ENCODE peak calls at places on chromosomes 4 and X, in four cellular contexts. One of them, this sample, is unnamed. For H3K4me1 and H3K9me3, the result is how much of the 10 kb centered on the place peaks cover.

GRCh38 chr4:185710487-185710995 is 101.5 kb downstream of the SORBS2 start:
- DNase-seq in gastrocnemius medialis: no peak
- DNase-seq in esophagus squamous epithelium: no peak
- DNase-seq in endodermal cell: no peak
- DNase-seq in this sample: no peak

GRCh38 chr4:148823419-148823769 is 381.2 kb upstream of the NR3C2 start:
- DNase-seq in gastrocnemius medialis: no peak
- DNase-seq in esophagus squamous epithelium: no peak
- DNase-seq in endodermal cell: no peak
- DNase-seq in this sample: no peak

GRCh38 chrX:21181232-21181853 is 192.9 kb upstream of the CNKSR2 start:
- DNase-seq in gastrocnemius medialis: no peak
- DNase-seq in esophagus squamous epithelium: no peak
- DNase-seq in endodermal cell: no peak
- DNase-seq in this sample: no peak

GRCh38 chrX:136752796-136753195 is 27.9 kb downstream of the ARHGEF6 start:
- DNase-seq in gastrocnemius medialis: no peak
- DNase-seq in esophagus squamous epithelium: no peak
- DNase-seq in endodermal cell: no peak
- DNase-seq in this sample: no peak

GRCh38 chr4:175444512-175444911 is 367.6 kb downstream of the GPM6A start:
- DNase-seq in gastrocnemius medialis: no peak
- DNase-seq in esophagus squamous epithelium: no peak
- DNase-seq in endodermal cell: no peak
- DNase-seq in this sample: no peak

GRCh38 chrX:40169193-40170086 is 71.7 kb upstream of the BCOR start:
- DNase-seq in gastrocnemius medialis: no peak
- DNase-seq in esophagus squamous epithelium: peak
- DNase-seq in endodermal cell: peak
- DNase-seq in this sample: no peak

GRCh38 chrX:11113731-11114130 is 2.6 kb downstream of the HCCS start:
- DNase-seq in gastrocnemius medialis: no peak
- DNase-seq in esophagus squamous epithelium: no peak
- DNase-seq in endodermal cell: no peak
- DNase-seq in this sample: no peak

GRCh38 chr4:48484494-48485168 is 1.5 kb downstream of the SLC10A4 start:
- DNase-seq in gastrocnemius medialis: no peak
- DNase-seq in esophagus squamous epithelium: no peak
- DNase-seq in endodermal cell: no peak
- DNase-seq in this sample: no peak

GRCh38 chrX:63784902-63785692 is at the start of gene ARHGEF9:
- DNase-seq in gastrocnemius medialis: no peak
- DNase-seq in esophagus squamous epithelium: no peak
- DNase-seq in endodermal cell: peak
- DNase-seq in this sample: no peak

GRCh38 chr4:55136634-55137033 is 11.2 kb upstream of the KDR start:
- DNase-seq in gastrocnemius medialis: no peak
- DNase-seq in esophagus squamous epithelium: no peak
- DNase-seq in endodermal cell: no peak
- DNase-seq in this sample: no peak

GRCh38 chrX:5051831-5052491 is 1176.7 kb downstream of the NLGN4X start:
- DNase-seq in gastrocnemius medialis: peak
- DNase-seq in esophagus squamous epithelium: no peak
- DNase-seq in endodermal cell: peak
- DNase-seq in this sample: peak

GRCh38 chr4:37767546-37767945 is 58.9 kb upstream of the PGM2 start:
- DNase-seq in gastrocnemius medialis: peak
- DNase-seq in esophagus squamous epithelium: no peak
- DNase-seq in endodermal cell: no peak
- DNase-seq in this sample: peak

GRCh38 chr4:113761682-113762060 is at the start of gene CAMK2D:
- DNase-seq in gastrocnemius medialis: peak
- DNase-seq in esophagus squamous epithelium: peak
- DNase-seq in endodermal cell: peak
- DNase-seq in this sample: peak

GRCh38 chrX:31227250-31227649 is 155.4 kb upstream of the FTHL17 start:
- DNase-seq in gastrocnemius medialis: no peak
- DNase-seq in esophagus squamous epithelium: no peak
- DNase-seq in endodermal cell: no peak
- DNase-seq in this sample: no peak

GRCh38 chr4:159006202-159006601 is 96.7 kb upstream of the RAPGEF2 start:
- DNase-seq in gastrocnemius medialis: no peak
- DNase-seq in esophagus squamous epithelium: no peak
- DNase-seq in endodermal cell: no peak
- DNase-seq in this sample: no peak

GRCh38 chr4:167779280-167779679 is 313.1 kb upstream of the ANXA10 start:
- DNase-seq in gastrocnemius medialis: no peak
- DNase-seq in esophagus squamous epithelium: no peak
- DNase-seq in endodermal cell: no peak
- DNase-seq in this sample: no peak

GRCh38 chrX:109350621-109351020 is 131.3 kb downstream of the GUCY2F start:
- DNase-seq in gastrocnemius medialis: no peak
- DNase-seq in esophagus squamous epithelium: no peak
- DNase-seq in endodermal cell: no peak
- DNase-seq in this sample: no peak

GRCh38 chrX:106932960-106933537 is 12.8 kb downstream of the CLDN2 start:
- DNase-seq in gastrocnemius medialis: no peak
- DNase-seq in esophagus squamous epithelium: no peak
- DNase-seq in endodermal cell: no peak
- DNase-seq in this sample: no peak

GRCh38 chrX:53223955-53224859 is 800 bp downstream of the KDM5C start:
- DNase-seq in gastrocnemius medialis: no peak
- DNase-seq in esophagus squamous epithelium: no peak
- DNase-seq in endodermal cell: no peak
- DNase-seq in this sample: no peak

GRCh38 chr4:123807866-123808265 is 411.3 kb downstream of the SPRY1 start:
- DNase-seq in gastrocnemius medialis: no peak
- DNase-seq in esophagus squamous epithelium: no peak
- DNase-seq in endodermal cell: no peak
- DNase-seq in this sample: no peak

GRCh38 chr4:3301450-3302163 is 8.8 kb downstream of the RGS12 start:
- DNase-seq in gastrocnemius medialis: no peak
- DNase-seq in esophagus squamous epithelium: no peak
- DNase-seq in endodermal cell: peak
- DNase-seq in this sample: no peak

GRCh38 chr4:189178125-189178746 is 762.4 kb upstream of the FRG1 start:
- DNase-seq in gastrocnemius medialis: no peak
- DNase-seq in esophagus squamous epithelium: no peak
- DNase-seq in endodermal cell: no peak
- DNase-seq in this sample: no peak

GRCh38 chr4:55879224-55879623 is 25.8 kb downstream of the EXOC1 start:
- DNase-seq in gastrocnemius medialis: no peak
- DNase-seq in esophagus squamous epithelium: no peak
- DNase-seq in endodermal cell: no peak
- DNase-seq in this sample: no peak

GRCh38 chrX:25014366-25014838 is 1.4 kb downstream of the ARX start:
- DNase-seq in gastrocnemius medialis: no peak
- DNase-seq in esophagus squamous epithelium: no peak
- DNase-seq in endodermal cell: peak
- DNase-seq in this sample: no peak

GRCh38 chr4:7736436-7737267 is 203.0 kb downstream of the AFAP1 start:
- DNase-seq in gastrocnemius medialis: no peak
- DNase-seq in esophagus squamous epithelium: no peak
- DNase-seq in endodermal cell: no peak
- DNase-seq in this sample: no peak

GRCh38 chrX:137432609-137433008 is 133.3 kb upstream of the ZIC3 start:
- DNase-seq in gastrocnemius medialis: no peak
- DNase-seq in esophagus squamous epithelium: no peak
- DNase-seq in endodermal cell: peak
- DNase-seq in this sample: no peak

GRCh38 chr4:98544141-98544817 is 114.1 kb downstream of the TSPAN5 start:
- DNase-seq in gastrocnemius medialis: no peak
- DNase-seq in esophagus squamous epithelium: no peak
- DNase-seq in endodermal cell: no peak
- DNase-seq in this sample: no peak

GRCh38 chr4:165301833-165302232 is 25.6 kb upstream of the MSMO1 start:
- DNase-seq in gastrocnemius medialis: no peak
- DNase-seq in esophagus squamous epithelium: no peak
- DNase-seq in endodermal cell: no peak
- DNase-seq in this sample: no peak

GRCh38 chrX:12441376-12442128 is 303.3 kb downstream of the FRMPD4 start:
- DNase-seq in gastrocnemius medialis: no peak
- DNase-seq in esophagus squamous epithelium: no peak
- DNase-seq in endodermal cell: no peak
- DNase-seq in this sample: no peak

GRCh38 chrX:37684918-37685317 is 673 bp upstream of the XK start:
- DNase-seq in gastrocnemius medialis: no peak
- DNase-seq in esophagus squamous epithelium: no peak
- DNase-seq in endodermal cell: no peak
- DNase-seq in this sample: no peak

GRCh38 chr4:94452476-94453300 is 946 bp downstream of the PDLIM5 start:
- DNase-seq in gastrocnemius medialis: peak
- DNase-seq in esophagus squamous epithelium: peak
- DNase-seq in endodermal cell: peak
- DNase-seq in this sample: peak

GRCh38 chr4:116501954-116502353 is 583.4 kb downstream of the TRAM1L1 start:
- DNase-seq in gastrocnemius medialis: no peak
- DNase-seq in esophagus squamous epithelium: no peak
- DNase-seq in endodermal cell: no peak
- DNase-seq in this sample: no peak

GRCh38 chr4:102625232-102625930 is 124.2 kb downstream of the NFKB1 start:
- DNase-seq in gastrocnemius medialis: no peak
- DNase-seq in esophagus squamous epithelium: no peak
- DNase-seq in endodermal cell: peak
- DNase-seq in this sample: no peak

GRCh38 chrX:102867254-102867653 is 69.8 kb upstream of the RAB40AL start:
- DNase-seq in gastrocnemius medialis: no peak
- DNase-seq in esophagus squamous epithelium: no peak
- DNase-seq in endodermal cell: no peak
- DNase-seq in this sample: no peak

GRCh38 chr4:185771696-185772390 is 40.2 kb downstream of the SORBS2 start:
- DNase-seq in gastrocnemius medialis: no peak
- DNase-seq in esophagus squamous epithelium: no peak
- DNase-seq in endodermal cell: no peak
- DNase-seq in this sample: no peak

GRCh38 chrX:49277520-49277799 is 7.9 kb downstream of the PPP1R3F start:
- DNase-seq in gastrocnemius medialis: no peak
- DNase-seq in esophagus squamous epithelium: no peak
- DNase-seq in endodermal cell: no peak
- DNase-seq in this sample: no peak
- H3K4me1 ChIP-seq in gastrocnemius medialis: under half
- H3K4me1 ChIP-seq in esophagus squamous epithelium: under half
- H3K4me1 ChIP-seq in endodermal cell: under half
- H3K4me1 ChIP-seq in this sample: under half

DNA sequence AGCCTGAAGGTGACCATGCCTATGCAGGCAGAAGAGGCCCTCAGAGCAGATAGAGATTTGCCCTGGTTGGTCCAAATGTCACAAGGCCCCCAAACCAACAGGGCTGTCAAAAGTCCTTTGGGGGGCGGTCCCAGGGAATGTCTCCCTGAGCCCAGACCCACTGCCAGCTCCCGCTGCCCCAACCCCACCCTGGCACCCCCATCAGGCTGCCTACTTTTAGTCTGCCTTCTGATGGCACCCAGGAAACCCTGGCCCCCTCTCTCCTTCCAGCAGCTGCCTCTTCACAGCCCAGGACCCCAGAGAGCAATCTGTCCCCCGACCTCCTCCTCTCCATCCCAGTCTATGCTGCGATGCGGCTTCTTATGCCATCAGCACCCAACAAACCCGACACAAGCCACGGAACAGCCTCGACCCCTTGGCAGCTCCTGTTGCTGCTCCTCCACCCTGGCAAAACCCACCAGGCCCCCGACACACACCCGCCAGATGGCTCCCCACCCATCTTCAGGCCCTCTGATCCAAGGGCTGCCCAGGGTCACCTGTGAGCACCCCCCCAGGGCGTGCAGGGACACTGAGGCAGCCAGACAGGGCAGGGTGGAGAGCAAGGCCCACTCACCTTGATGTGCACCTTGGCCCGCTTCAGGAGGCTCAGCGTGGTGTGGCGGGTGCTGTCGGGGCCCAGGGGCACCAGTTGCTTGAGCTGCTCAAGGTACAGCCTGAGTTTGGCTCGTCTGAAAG is 9.9 kb downstream of the MXD4 start:
- DNase-seq in gastrocnemius medialis: no peak
- DNase-seq in esophagus squamous epithelium: no peak
- DNase-seq in endodermal cell: no peak
- DNase-seq in this sample: peak
- H3K9me3 ChIP-seq in gastrocnemius medialis: under half
- H3K9me3 ChIP-seq in esophagus squamous epithelium: under half
- H3K9me3 ChIP-seq in endodermal cell: under half
- H3K9me3 ChIP-seq in this sample: under half

GRCh38 chr4:88661724-88662123 is 35.9 kb downstream of the NAP1L5 start:
- DNase-seq in gastrocnemius medialis: no peak
- DNase-seq in esophagus squamous epithelium: no peak
- DNase-seq in endodermal cell: no peak
- DNase-seq in this sample: no peak
- H3K4me1 ChIP-seq in gastrocnemius medialis: under half
- H3K4me1 ChIP-seq in esophagus squamous epithelium: under half
- H3K4me1 ChIP-seq in endodermal cell: under half
- H3K4me1 ChIP-seq in this sample: under half

GRCh38 chr4:84338367-84338766 is 160.7 kb downstream of the NKX6-1 start:
- DNase-seq in gastrocnemius medialis: no peak
- DNase-seq in esophagus squamous epithelium: no peak
- DNase-seq in endodermal cell: no peak
- DNase-seq in this sample: no peak

GRCh38 chr4:84336964-84337705 is 162.0 kb downstream of the NKX6-1 start:
- DNase-seq in gastrocnemius medialis: no peak
- DNase-seq in esophagus squamous epithelium: no peak
- DNase-seq in endodermal cell: no peak
- DNase-seq in this sample: no peak

GRCh38 chr4:84342161-84342560 is 156.9 kb downstream of the NKX6-1 start:
- DNase-seq in gastrocnemius medialis: no peak
- DNase-seq in esophagus squamous epithelium: no peak
- DNase-seq in endodermal cell: no peak
- DNase-seq in this sample: no peak

DNA sequence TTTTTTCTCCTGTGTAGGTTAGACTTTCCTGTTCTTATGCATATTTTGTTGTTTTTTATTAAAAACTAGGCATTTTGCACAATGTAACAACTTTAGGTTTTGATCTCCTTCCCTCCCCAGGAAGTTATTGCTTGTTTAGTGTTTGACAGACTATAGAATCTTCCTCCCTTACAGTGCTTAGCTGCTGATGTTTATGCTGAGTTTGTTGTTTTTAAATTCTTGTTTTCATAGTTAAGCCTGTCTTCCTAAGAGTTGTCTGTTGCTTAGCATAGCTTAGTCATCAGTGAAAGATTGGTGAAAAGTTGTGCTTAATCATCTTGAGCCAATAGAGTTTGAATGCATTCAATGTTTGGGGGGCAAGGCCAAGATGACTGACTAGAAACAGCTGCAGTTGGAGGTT is 157.5 kb downstream of the NKX6-1 start:
- DNase-seq in gastrocnemius medialis: no peak
- DNase-seq in esophagus squamous epithelium: no peak
- DNase-seq in endodermal cell: no peak
- DNase-seq in this sample: no peak
- H3K9me3 ChIP-seq in gastrocnemius medialis: under half
- H3K9me3 ChIP-seq in esophagus squamous epithelium: under half
- H3K9me3 ChIP-seq in endodermal cell: under half
- H3K9me3 ChIP-seq in this sample: under half